ENCODE peak calls at places on chromosomes 16 and 17, in eight cellular contexts. H, P, K, Q, G, V, N and Y are unnamed samples.

GRCh38 chr17:27633312-27634025 is 2.5 kb downstream of the LGALS9 start:
- DNase-seq in K (peak), G (peak), P (no peak), H (no peak), Q (no peak), V (no peak), N (peak), Y (peak)

GRCh38 chr17:55735784-55736405 is 13.2 kb upstream of the TMEM100 start:
- DNase-seq in G (peak), H (no peak), Q (peak), P (peak), V (no peak), K (peak), N (peak), Y (peak)

GRCh38 chr17:60135951-60136666 is 13.7 kb upstream of the CA4 start:
- DNase-seq in N (no peak), K (peak), P (no peak), Q (no peak), V (no peak), G (no peak), H (no peak), Y (no peak)

GRCh38 chr17:76793775-76794174 is 55.9 kb downstream of the MFSD11 start:
- DNase-seq in H (no peak), P (no peak), G (no peak), K (no peak), Q (peak), N (no peak), V (no peak), Y (peak)

GRCh38 chr16:84851192-84852127 is 31.7 kb downstream of the CRISPLD2 start:
- DNase-seq in G (no peak), V (no peak), Q (peak), K (no peak), H (peak), P (peak), N (no peak), Y (no peak)

GRCh38 chr17:80504671-80505413 is 28.4 kb upstream of the NPTX1 start:
- DNase-seq in Q (peak), P (no peak), N (no peak), H (no peak), K (no peak), G (peak), V (no peak), Y (no peak)

GRCh38 chr17:9232591-9233270 is 211.4 kb downstream of the NTN1 start:
- DNase-seq in K (peak), N (peak), V (no peak), P (no peak), Q (no peak), H (no peak), G (no peak), Y (no peak)

GRCh38 chr16:23564964-23565363 is 7.4 kb downstream of the UBFD1 start:
- DNase-seq in V (no peak), N (no peak), G (peak), H (no peak), K (no peak), Q (no peak), P (peak), Y (no peak)

GRCh38 chr16:28304214-28304613 is 11.9 kb downstream of the SBK1 start:
- DNase-seq in P (peak), Q (no peak), H (peak), N (no peak), V (no peak), K (no peak), G (peak), Y (peak)

GRCh38 chr17:62366191-62366590 is 14.2 kb upstream of the EFCAB3 start:
- DNase-seq in H (no peak), G (no peak), V (no peak), Q (no peak), K (no peak), P (no peak), N (no peak), Y (no peak)

GRCh38 chr17:61928101-61928436 is 287 bp upstream of the INTS2 start:
- DNase-seq in Q (no peak), P (no peak), K (no peak), N (no peak), V (no peak), G (no peak), H (no peak), Y (no peak)

GRCh38 chr17:66458782-66459181 is 156.4 kb downstream of the PRKCA start:
- DNase-seq in H (no peak), N (no peak), G (no peak), K (no peak), P (no peak), Q (no peak), V (no peak), Y (no peak)
- TF ChIP-seq POLR2A in H (no peak), N (no peak), G (no peak), K (no peak), P (no peak), Q (no peak), V (no peak), Y (no peak)

GRCh38 chr16:641326-642188 is at the start of gene MCRIP2:
- DNase-seq in N (peak), K (peak), V (peak), Q (peak), H (peak), G (peak), P (peak), Y (peak)
- TF ChIP-seq POLR2A in N (peak), K (peak), V (peak), Q (peak), H (peak), G (peak), P (peak), Y (peak)

GRCh38 chr17:51703364-51704341 is 443.3 kb downstream of the UTP18 start:
- DNase-seq in K (no peak), V (no peak), Q (no peak), G (peak), N (peak), H (peak), P (peak), Y (no peak)
- TF ChIP-seq POLR2A in K (no peak), V (no peak), Q (no peak), G (no peak), N (no peak), H (no peak), P (no peak), Y (no peak)

GRCh38 chr16:86509759-86510464 is 415 bp upstream of the FOXF1 start:
- DNase-seq in K (peak), H (peak), N (peak), G (peak), V (no peak), Q (no peak), P (peak), Y (no peak)
- TF ChIP-seq POLR2A in K (peak), H (peak), N (no peak), G (no peak), V (no peak), Q (no peak), P (no peak), Y (no peak)

GRCh38 chr16:30371248-30371816 is 1.0 kb upstream of the TBC1D10B start:
- DNase-seq in Q (no peak), H (no peak), K (no peak), N (no peak), P (no peak), G (no peak), V (no peak), Y (no peak)

GRCh38 chr16:30368792-30369090 is 1.6 kb downstream of the TBC1D10B start:
- DNase-seq in P (no peak), V (no peak), H (no peak), G (no peak), K (no peak), Q (no peak), N (no peak), Y (no peak)

GRCh38 chr16:30369091-30369937 is 980 bp downstream of the TBC1D10B start:
- DNase-seq in V (no peak), N (no peak), G (no peak), P (no peak), K (no peak), Q (no peak), H (no peak), Y (peak)

GRCh38 chr16:30370444-30371247 is at the start of gene TBC1D10B:
- DNase-seq in K (peak), H (peak), Q (peak), G (peak), P (peak), V (peak), N (peak), Y (peak)

DNA sequence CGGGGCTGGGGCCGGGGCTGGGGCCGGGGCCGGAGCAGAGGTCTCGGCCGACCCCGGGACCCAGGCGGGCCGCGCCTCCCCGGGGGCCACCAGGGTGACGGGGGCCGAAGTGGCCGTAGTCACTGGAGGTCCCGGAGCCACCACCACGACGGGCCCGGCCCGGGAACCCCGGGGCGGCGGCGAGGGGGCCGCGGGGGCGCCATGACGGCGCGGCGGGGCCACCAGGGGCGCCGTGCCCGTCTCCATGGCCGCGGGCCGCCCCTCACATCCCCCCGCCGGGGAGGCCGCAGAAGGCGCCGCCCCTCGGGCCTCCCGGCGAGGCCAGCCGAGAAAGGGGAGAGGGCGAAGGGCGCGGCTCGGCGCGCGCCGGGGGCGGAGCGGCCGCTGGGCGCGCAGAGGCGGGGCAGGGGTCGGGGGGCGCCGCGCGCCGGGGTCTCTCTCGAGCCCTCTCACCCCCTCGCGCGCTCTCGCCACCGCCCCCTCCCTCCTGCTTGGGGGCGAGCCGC is 303 bp downstream of the TBC1D10B start:
- DNase-seq in K (no peak), G (no peak), V (peak), H (no peak), P (no peak), Q (no peak), N (no peak), Y (no peak)
- TF ChIP-seq POLR2A in K (no peak), G (no peak), V (no peak), H (no peak), P (no peak), Q (peak), N (peak), Y (no peak)

GRCh38 chr16:29862383-29862883 is 593 bp downstream of the CDIPT start:
- DNase-seq in Q (no peak), V (no peak), K (peak), N (no peak), H (peak), G (peak), P (peak), Y (peak)

GRCh38 chr16:29863669-29863984 is 601 bp upstream of the CDIPT start:
- DNase-seq in Q (no peak), K (no peak), P (no peak), G (no peak), N (no peak), H (no peak), V (no peak), Y (no peak)

GRCh38 chr16:29864205-29864604 is 1.2 kb upstream of the CDIPT start:
- DNase-seq in Q (no peak), V (no peak), H (no peak), G (no peak), K (no peak), P (no peak), N (no peak), Y (no peak)

GRCh38 chr16:29860218-29860617 is 2.8 kb downstream of the CDIPT start:
- DNase-seq in Q (no peak), K (no peak), V (no peak), G (no peak), N (no peak), P (no peak), H (peak), Y (no peak)

DNA sequence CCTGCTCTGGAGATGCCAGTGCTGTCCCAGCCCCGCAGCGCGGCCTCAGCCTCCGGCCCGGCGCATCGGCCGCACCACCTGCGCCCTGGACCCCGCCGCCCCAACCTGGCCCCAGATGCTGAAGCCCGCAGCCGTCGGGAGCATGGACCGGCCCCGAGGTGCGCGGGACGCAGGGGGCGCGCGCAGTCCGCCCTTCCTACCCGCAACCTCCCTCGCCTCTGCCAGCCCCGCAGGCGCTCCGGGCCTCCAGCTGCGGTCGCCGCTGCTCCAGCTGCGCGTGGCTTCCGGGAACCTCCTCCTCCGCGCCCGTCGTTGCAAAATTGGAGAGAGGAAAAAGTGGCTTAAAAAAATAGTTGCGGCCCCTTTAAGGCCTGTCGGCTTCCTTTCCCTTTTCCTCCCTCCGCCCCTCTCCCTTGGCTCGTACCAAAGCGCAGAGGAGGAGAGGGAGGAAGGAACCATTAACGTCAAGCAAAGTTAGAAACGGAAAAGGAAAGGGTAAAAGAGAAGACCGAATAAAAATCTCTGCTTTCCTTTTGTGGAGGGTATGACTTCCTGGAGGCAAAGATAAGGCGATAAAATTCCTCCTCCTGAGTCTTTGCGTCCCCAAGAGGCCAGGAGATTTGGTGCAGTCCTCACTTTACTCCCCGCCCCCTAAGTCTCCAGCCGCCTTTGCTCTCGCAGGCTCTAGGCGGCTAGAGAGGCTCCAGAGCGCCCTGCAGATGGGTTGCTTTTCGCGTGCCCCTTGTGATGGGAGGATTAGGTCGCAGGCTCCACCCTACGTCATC is at the start of gene CDIPT:
- DNase-seq in P (peak), V (peak), H (peak), Q (peak), G (peak), N (peak), K (peak), Y (peak)
- TF ChIP-seq POLR2A in P (no peak), V (no peak), H (no peak), Q (peak), G (peak), N (peak), K (peak), Y (peak)

GRCh38 chr16:1505912-1506311 is 12.8 kb downstream of the TELO2 start:
- DNase-seq in K (no peak), H (no peak), V (no peak), Q (no peak), G (no peak), P (no peak), N (no peak), Y (no peak)
- TF ChIP-seq POLR2A in K (no peak), H (no peak), V (no peak), Q (no peak), G (no peak), P (no peak), N (no peak), Y (no peak)